ENCODE peak calls at places on chromosomes 3 and 15, in nine cellular contexts. C is lung; J is tibial artery; V is CD8-positive, alpha-beta T cell; N is GM06990; R is astrocyte of the spinal cord; I is endothelial cell; K is upper lobe of left lung; Z is stomach. W is an unnamed sample.
A peak's percentile ranks its signal among the peaks of the same experiment; 100 is the strongest.

GRCh38 chr3:197256836-197257444 is 41.5 kb downstream of the DLG1 start:
- DNase-seq in C (no peak), J (no peak), V (peak; percentile 22), N (peak; percentile 15), R (peak; percentile 74), I (peak; percentile 24), K (no peak), Z (no peak), W (no peak)

GRCh38 chr3:12833226-12834161 is 7.9 kb downstream of the RPL32 start:
- DNase-seq in C (no peak), J (no peak), V (no peak), N (no peak), R (no peak), I (no peak), K (no peak), Z (no peak), W (no peak)

GRCh38 chr3:189580190-189580589 is 51.0 kb upstream of the TP63 start:
- DNase-seq in C (no peak), J (no peak), V (no peak), N (no peak), R (no peak), I (no peak), K (no peak), Z (no peak), W (no peak)

GRCh38 chr15:95446854-95447253 is 883.6 kb upstream of the NR2F2 start:
- DNase-seq in C (no peak), J (no peak), V (peak; percentile 28), N (peak; percentile 21), R (no peak), I (no peak), K (no peak), Z (no peak), W (no peak)

GRCh38 chr3:62226601-62227339 is 146.6 kb downstream of the FEZF2 start:
- DNase-seq in C (no peak), J (no peak), V (no peak), N (no peak), R (no peak), I (no peak), K (no peak), Z (no peak), W (no peak)

GRCh38 chr15:51267047-51267713 is 71.2 kb downstream of the CYP19A1 start:
- DNase-seq in C (no peak), J (no peak), V (no peak), N (no peak), R (peak; percentile 15), I (peak; percentile 26), K (no peak), Z (no peak), W (peak; percentile 40)

GRCh38 chr3:107198522-107199271 is 178.5 kb upstream of the CCDC54 start:
- DNase-seq in C (no peak), J (no peak), V (no peak), N (no peak), R (peak; percentile 85), I (no peak), K (no peak), Z (no peak), W (no peak)

GRCh38 chr3:122794779-122795673 is at the start of gene SLC49A4:
- DNase-seq in C (peak; percentile 73), J (peak; percentile 66), V (peak; percentile 69), N (peak; percentile 89), R (peak; percentile 75), I (peak; percentile 86), K (peak; percentile 86), Z (peak; percentile 81), W (peak; percentile 82)

GRCh38 chr3:193095366-193095765 is 145.7 kb upstream of the PLAAT1 start:
- DNase-seq in C (no peak), J (no peak), V (no peak), N (no peak), R (peak; percentile 75), I (no peak), K (no peak), Z (no peak), W (no peak)

GRCh38 chr3:70433091-70433490 is 120.7 kb upstream of the MDFIC2 start:
- DNase-seq in C (no peak), J (no peak), V (no peak), N (no peak), R (peak; percentile 60), I (no peak), K (no peak), Z (no peak), W (no peak)

GRCh38 chr15:47588968-47589367 is 128.3 kb upstream of the SEMA6D start:
- DNase-seq in C (no peak), J (no peak), V (no peak), N (no peak), R (no peak), I (no peak), K (no peak), Z (no peak), W (no peak)

DNA sequence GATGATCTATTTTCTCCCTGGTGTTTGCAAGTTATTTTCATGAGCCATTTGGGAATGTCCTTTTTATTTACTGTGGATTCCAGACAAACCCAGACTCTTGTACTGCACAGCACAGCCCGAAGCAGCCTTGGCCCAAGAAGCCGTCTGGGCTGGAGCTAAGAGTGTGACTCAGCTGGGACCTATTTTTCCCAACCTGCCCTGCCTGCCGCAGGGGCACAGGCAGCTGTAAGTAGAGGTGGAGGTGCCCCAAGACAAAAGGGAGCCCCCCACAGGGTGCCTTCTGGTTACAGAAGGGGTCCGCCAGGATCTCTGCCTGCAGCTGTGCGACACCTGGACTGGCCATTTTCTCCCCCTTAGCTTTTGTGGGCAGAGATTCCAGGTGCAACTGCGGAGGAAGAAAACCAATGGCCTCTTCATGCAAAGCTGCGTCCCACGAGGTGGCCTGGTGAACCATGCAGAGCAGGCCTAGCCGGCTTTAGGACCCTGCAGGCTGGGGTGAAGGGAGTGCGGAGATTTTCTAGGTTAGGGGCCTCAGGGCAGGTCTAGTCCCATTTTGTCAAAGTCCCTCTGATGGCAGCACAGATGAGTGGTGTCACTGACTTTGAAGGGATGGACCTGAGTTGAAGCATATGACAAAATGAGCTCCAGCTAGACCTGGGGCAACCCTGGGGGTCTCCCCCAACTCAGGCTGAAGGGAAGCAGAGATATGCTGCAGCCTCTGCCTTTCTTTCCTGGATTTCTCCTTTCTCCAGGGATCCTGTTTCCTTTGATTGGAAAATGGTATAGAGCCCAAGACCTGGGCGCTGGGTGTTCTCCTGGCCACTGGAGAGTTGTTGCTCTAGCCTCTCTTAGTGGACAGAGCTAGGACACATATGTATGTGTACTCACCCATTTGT is 131.2 kb downstream of the KLF13 start:
- DNase-seq in C (no peak), J (peak; percentile 61), V (no peak), N (no peak), R (peak; percentile 58), I (no peak), K (peak; percentile 23), Z (peak; percentile 23), W (no peak)
- TF ChIP-seq CTCF in C (no peak), J (no peak), V (no peak), N (no peak), R (no peak), I (no peak), K (no peak), Z (no peak), W (no peak)

GRCh38 chr3:143439785-143440184 is 320.2 kb downstream of the CHST2 start:
- DNase-seq in C (no peak), J (no peak), V (no peak), N (no peak), R (no peak), I (no peak), K (no peak), Z (no peak), W (no peak)

GRCh38 chr3:143430582-143430981 is 311.0 kb downstream of the CHST2 start:
- DNase-seq in C (no peak), J (no peak), V (no peak), N (no peak), R (no peak), I (no peak), K (no peak), Z (no peak), W (no peak)

GRCh38 chr3:143433787-143434378 is 314.3 kb downstream of the CHST2 start:
- DNase-seq in C (no peak), J (no peak), V (no peak), N (no peak), R (no peak), I (no peak), K (no peak), Z (no peak), W (no peak)

GRCh38 chr3:143441772-143442171 is 322.2 kb downstream of the CHST2 start:
- DNase-seq in C (no peak), J (no peak), V (no peak), N (no peak), R (no peak), I (no peak), K (no peak), Z (no peak), W (no peak)

GRCh38 chr3:143436231-143436930 is 316.8 kb downstream of the CHST2 start:
- DNase-seq in C (no peak), J (no peak), V (no peak), N (no peak), R (no peak), I (no peak), K (no peak), Z (no peak), W (no peak)
- TF ChIP-seq CTCF in C (no peak), J (no peak), V (no peak), N (no peak), R (no peak), I (no peak), K (no peak), Z (no peak), W (no peak)

GRCh38 chr3:132253262-132253878 is 63.8 kb upstream of the ACP3 start:
- DNase-seq in C (no peak), J (no peak), V (no peak), N (peak; percentile 1), R (peak; percentile 78), I (peak; percentile 19), K (no peak), Z (no peak), W (no peak)
- TF ChIP-seq CTCF in C (peak; percentile 45), J (peak; percentile 65), V (peak; percentile 37), N (peak; percentile 71), R (peak; percentile 89), I (peak; percentile 69), K (peak; percentile 66), Z (no peak), W (peak; percentile 63)

DNA sequence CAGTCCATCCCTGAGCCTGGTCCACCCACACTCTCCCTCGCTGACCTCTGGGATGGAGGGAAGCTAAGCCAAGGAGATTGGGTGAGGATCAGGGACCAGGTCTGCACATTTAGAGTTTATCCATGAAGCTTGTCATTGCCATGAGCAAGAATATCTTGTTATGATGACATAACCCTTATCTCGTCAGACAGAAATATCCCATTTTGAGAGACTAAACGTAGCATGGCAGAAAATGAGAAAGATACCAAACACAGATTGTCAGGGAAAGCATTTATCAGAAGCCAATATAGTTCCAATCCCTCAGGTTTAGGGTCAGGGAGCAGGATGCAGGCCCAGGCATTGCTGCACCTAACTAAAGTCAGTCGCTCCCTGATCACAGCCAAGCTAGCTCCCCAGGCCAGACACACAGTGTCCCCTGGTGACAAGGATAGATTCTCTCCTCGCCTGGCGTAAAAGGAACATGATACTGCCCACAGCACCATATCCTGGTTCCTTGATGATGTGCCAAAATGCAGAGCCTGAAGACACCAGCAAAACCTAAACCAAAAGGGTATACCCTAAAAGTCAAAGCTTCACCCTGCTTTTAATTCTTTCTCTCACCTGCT is 66.9 kb downstream of the DCLK3 start:
- DNase-seq in C (no peak), J (no peak), V (no peak), N (no peak), R (no peak), I (no peak), K (no peak), Z (no peak), W (no peak)
- TF ChIP-seq CTCF in C (no peak), J (no peak), V (no peak), N (no peak), R (peak; percentile 29), I (no peak), K (no peak), Z (no peak), W (no peak)

W was measured in mesothelial cell of epicardium.